ENCODE peak calls at places on chromosomes 5 and 9, in six cellular contexts. Z is SK-N-SH, S is GM23338, L is PC-3, C is GM23248, P is MM.1S. T is an unnamed sample. For H3F3A, the result is how much of the 10 kb centered on the place peaks cover.

GRCh38 chr5:173329370-173330150 is 1.3 kb upstream of the STC2 start:
- DNase-seq in Z (peak), S (peak), L (peak), C (peak), P (no peak), T (peak)

GRCh38 chr5:142617416-142617815 is 68.5 kb downstream of the FGF1 start:
- DNase-seq in Z (no peak), S (no peak), L (no peak), C (no peak), P (peak), T (no peak)

GRCh38 chr5:32707394-32707997 is 3.6 kb upstream of the NPR3 start:
- DNase-seq in Z (peak), S (peak), L (peak), C (peak), P (peak), T (peak)

GRCh38 chr9:90827181-90827866 is 25.7 kb downstream of the SYK start:
- DNase-seq in Z (no peak), S (no peak), L (no peak), C (no peak), P (no peak), T (no peak)

GRCh38 chr9:133558191-133559126 is 24.0 kb downstream of the ADAMTSL2 start:
- DNase-seq in Z (peak), S (no peak), L (peak), C (peak), P (peak), T (peak)

GRCh38 chr5:117760114-117760513 is 1185.5 kb upstream of the SEMA6A start:
- DNase-seq in Z (no peak), S (no peak), L (no peak), C (no peak), P (no peak), T (no peak)

GRCh38 chr5:120605325-120606079 is 141.4 kb downstream of the PRR16 start:
- DNase-seq in Z (no peak), S (no peak), L (no peak), C (peak), P (no peak), T (no peak)

GRCh38 chr5:43227655-43228054 is 35.6 kb downstream of the NIM1K start:
- DNase-seq in Z (peak), S (peak), L (peak), C (peak), P (no peak), T (peak)

GRCh38 chr9:129866373-129867137 is 31.3 kb downstream of the USP20 start:
- DNase-seq in Z (no peak), S (no peak), L (no peak), C (no peak), P (no peak), T (no peak)

GRCh38 chr5:120454094-120454798 is 9.9 kb upstream of the PRR16 start:
- DNase-seq in Z (no peak), S (peak), L (no peak), C (peak), P (no peak), T (peak)

GRCh38 chr9:13532407-13532806 is 252.9 kb upstream of the MPDZ start:
- DNase-seq in Z (no peak), S (no peak), L (no peak), C (no peak), P (no peak), T (no peak)

GRCh38 chr5:58666598-58667595 is 84.0 kb downstream of the RAB3C start:
- DNase-seq in Z (peak), S (peak), L (no peak), C (no peak), P (no peak), T (peak)

GRCh38 chr5:95938355-95938754 is 23.3 kb downstream of the ELL2 start:
- DNase-seq in Z (no peak), S (no peak), L (no peak), C (no peak), P (no peak), T (no peak)

GRCh38 chr5:103272377-103272776 is 13.8 kb downstream of the MACIR start:
- DNase-seq in Z (no peak), S (peak), L (no peak), C (no peak), P (no peak), T (no peak)

GRCh38 chr5:7801898-7802614 is 48.9 kb downstream of the CFAP90 start:
- DNase-seq in Z (no peak), S (no peak), L (no peak), C (peak), P (no peak), T (no peak)

GRCh38 chr9:108787664-108788048 is 68.1 kb downstream of the ACTL7B start:
- DNase-seq in Z (no peak), S (peak), L (no peak), C (no peak), P (no peak), T (peak)

GRCh38 chr9:99824378-99825157 is 2.9 kb downstream of the NR4A3 start:
- DNase-seq in Z (peak), S (peak), L (no peak), C (peak), P (peak), T (peak)

GRCh38 chr9:2134391-2134790 is 119.2 kb downstream of the SMARCA2 start:
- DNase-seq in Z (no peak), S (no peak), L (no peak), C (peak), P (no peak), T (no peak)

GRCh38 chr5:179504600-179505396 is 45.6 kb upstream of the RUFY1 start:
- DNase-seq in Z (no peak), S (no peak), L (no peak), C (no peak), P (no peak), T (no peak)

GRCh38 chr5:99068944-99069650 is 140.3 kb upstream of the CHD1 start:
- DNase-seq in Z (no peak), S (no peak), L (no peak), C (no peak), P (no peak), T (no peak)

GRCh38 chr5:78632467-78632866 is 16.1 kb downstream of the LHFPL2 start:
- DNase-seq in Z (no peak), S (no peak), L (no peak), C (no peak), P (no peak), T (no peak)

GRCh38 chr5:178389796-178390195 is 157.2 kb upstream of the PHYKPL start:
- DNase-seq in Z (no peak), S (no peak), L (no peak), C (no peak), P (no peak), T (peak)

GRCh38 chr9:82161876-82162275 is 173.3 kb downstream of the SPATA31D1 start:
- DNase-seq in Z (no peak), S (no peak), L (no peak), C (no peak), P (no peak), T (no peak)

GRCh38 chr5:38667499-38667776 is 111.0 kb upstream of the LIFR start:
- DNase-seq in Z (no peak), S (no peak), L (no peak), C (no peak), P (no peak), T (no peak)

GRCh38 chr9:110076894-110077725 is 130.8 kb downstream of the C9orf152 start:
- DNase-seq in Z (no peak), S (no peak), L (peak), C (peak), P (no peak), T (no peak)

GRCh38 chr9:113524460-113524859 is 60.9 kb downstream of the RGS3 start:
- DNase-seq in Z (no peak), S (no peak), L (no peak), C (peak), P (no peak), T (no peak)

GRCh38 chr5:58751222-58751621 is 168.3 kb downstream of the RAB3C start:
- DNase-seq in Z (peak), S (no peak), L (peak), C (peak), P (no peak), T (no peak)

GRCh38 chr5:65262094-65262493 is 219.6 kb downstream of the ADAMTS6 start:
- DNase-seq in Z (peak), S (no peak), L (no peak), C (peak), P (no peak), T (no peak)

GRCh38 chr5:41115281-41115680 is 44.1 kb upstream of the MROH2B start:
- DNase-seq in Z (no peak), S (peak), L (peak), C (peak), P (no peak), T (no peak)

GRCh38 chr5:140246378-140247122 is 56.4 kb downstream of the PFDN1 start:
- DNase-seq in Z (peak), S (no peak), L (peak), C (peak), P (no peak), T (no peak)

GRCh38 chr5:82641362-82641988 is 363.3 kb upstream of the RPS23 start:
- DNase-seq in Z (peak), S (peak), L (peak), C (peak), P (peak), T (peak)

GRCh38 chr5:127887282-127887681 is 184.1 kb downstream of the CCDC192 start:
- DNase-seq in Z (no peak), S (no peak), L (peak), C (peak), P (no peak), T (no peak)
- TF ChIP-seq EZH2phosphoT487 in Z (no peak), S (no peak), L (no peak), C (no peak), P (no peak), T (no peak)

DNA sequence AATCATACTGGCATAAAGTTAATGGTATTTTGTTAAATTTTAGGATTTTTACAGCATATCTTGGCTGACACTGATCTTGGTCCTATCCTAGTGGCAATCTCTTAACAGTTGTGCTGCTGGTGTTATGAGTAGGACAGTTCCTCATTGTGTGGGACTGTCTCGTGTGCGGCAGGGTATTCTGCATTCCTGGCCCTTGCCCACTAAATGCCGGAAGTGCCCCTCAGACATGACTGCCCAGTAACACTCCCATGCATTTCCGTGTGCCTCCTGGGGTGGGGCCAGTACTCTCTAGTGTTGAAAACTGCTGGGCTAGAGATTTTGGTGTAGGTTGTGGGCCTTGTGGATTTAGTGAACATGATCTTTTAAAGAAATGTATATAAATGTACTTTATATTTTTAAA is 227.1 kb upstream of the DMRT1 start:
- DNase-seq in Z (no peak), S (no peak), L (no peak), C (peak), P (no peak), T (no peak)
- H3F3A ChIP-seq in Z (under half), S (under half), L (under half), C (under half), P (under half), T (under half)

GRCh38 chr9:72684615-72685014 is 163.2 kb downstream of the TMC1 start:
- DNase-seq in Z (no peak), S (no peak), L (no peak), C (no peak), P (no peak), T (no peak)
- TF ChIP-seq EZH2phosphoT487 in Z (no peak), S (no peak), L (no peak), C (no peak), P (no peak), T (no peak)

GRCh38 chr9:127953768-127954505 is 16.3 kb upstream of the DPM2 start:
- DNase-seq in Z (no peak), S (no peak), L (no peak), C (no peak), P (no peak), T (no peak)

GRCh38 chr9:127959841-127960409 is 20.9 kb downstream of the EEIG1 start:
- DNase-seq in Z (no peak), S (no peak), L (no peak), C (no peak), P (no peak), T (no peak)

GRCh38 chr9:127958728-127959127 is 21.1 kb upstream of the DPM2 start:
- DNase-seq in Z (no peak), S (no peak), L (no peak), C (no peak), P (no peak), T (no peak)

GRCh38 chr9:127954831-127955293 is 17.2 kb upstream of the DPM2 start:
- DNase-seq in Z (peak), S (no peak), L (no peak), C (no peak), P (no peak), T (no peak)

DNA sequence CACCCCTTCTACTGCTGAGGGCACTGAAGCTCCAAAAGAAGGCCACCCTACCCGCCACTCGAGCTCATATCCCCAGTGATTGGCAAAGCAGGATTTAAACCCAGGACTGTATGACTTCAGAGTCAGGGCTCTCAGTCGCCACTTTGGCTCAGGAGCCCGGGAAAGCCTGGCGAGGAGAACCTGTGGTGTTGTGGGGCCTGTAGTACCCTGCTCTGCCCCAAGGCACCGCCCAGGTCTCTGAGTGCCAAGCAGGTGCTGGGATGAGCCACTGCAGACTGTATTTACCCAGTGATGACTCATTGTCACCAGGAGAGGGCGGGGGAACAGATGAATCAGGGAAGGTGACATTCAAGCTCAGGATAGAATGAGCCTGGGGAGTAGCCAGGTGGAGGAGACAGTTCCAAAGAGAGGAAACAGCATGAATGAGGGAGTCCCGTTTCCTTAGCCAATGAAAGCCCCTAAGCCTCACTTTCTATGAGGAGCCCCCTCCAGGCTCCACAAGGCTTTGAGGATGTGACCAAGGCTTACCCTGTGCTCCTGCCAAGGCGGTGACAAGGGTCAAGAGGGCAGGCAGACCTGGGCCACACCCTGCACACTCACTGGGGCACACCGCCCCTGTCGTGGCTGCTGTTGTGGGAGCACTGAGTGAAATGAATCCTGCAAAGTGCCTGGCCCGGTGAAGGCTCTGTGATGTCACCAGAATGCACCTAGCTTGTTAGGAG is 17.8 kb upstream of the DPM2 start:
- DNase-seq in Z (peak), S (peak), L (peak), C (peak), P (peak), T (peak)
- H3F3A ChIP-seq in Z (under half), S (under half), L (under half), C (under half), P (under half), T (under half)

GRCh38 chr5:149422429-149423286 is 43.6 kb upstream of the IL17B start:
- DNase-seq in Z (peak), S (peak), L (no peak), C (peak), P (no peak), T (peak)
- TF ChIP-seq EZH2phosphoT487 in Z (no peak), S (no peak), L (no peak), C (no peak), P (no peak), T (no peak)

GRCh38 chr9:83980395-83981125 is at the start of gene RMI1:
- DNase-seq in Z (peak), S (peak), L (peak), C (peak), P (peak), T (peak)

GRCh38 chr9:83978992-83979811 is 813 bp downstream of the HNRNPK start:
- DNase-seq in Z (peak), S (peak), L (peak), C (peak), P (peak), T (peak)

GRCh38 chr9:83979812-83980394 is at the start of gene HNRNPK:
- DNase-seq in Z (peak), S (peak), L (peak), C (peak), P (peak), T (peak)

GRCh38 chr9:83976372-83976771 is 3.6 kb downstream of the HNRNPK start:
- DNase-seq in Z (no peak), S (no peak), L (no peak), C (no peak), P (no peak), T (no peak)

GRCh38 chr9:83977196-83977595 is 2.8 kb downstream of the HNRNPK start:
- DNase-seq in Z (no peak), S (no peak), L (no peak), C (no peak), P (no peak), T (no peak)
- H3F3A ChIP-seq in Z (under half), S (under half), L (under half), C (half or more), P (under half), T (half or more)

GRCh38 chr5:100890514-100891008 is 12.5 kb downstream of the ST8SIA4 start:
- DNase-seq in Z (no peak), S (no peak), L (peak), C (peak), P (peak), T (no peak)
- TF ChIP-seq EZH2phosphoT487 in Z (no peak), S (no peak), L (no peak), C (no peak), P (no peak), T (no peak)

DNA sequence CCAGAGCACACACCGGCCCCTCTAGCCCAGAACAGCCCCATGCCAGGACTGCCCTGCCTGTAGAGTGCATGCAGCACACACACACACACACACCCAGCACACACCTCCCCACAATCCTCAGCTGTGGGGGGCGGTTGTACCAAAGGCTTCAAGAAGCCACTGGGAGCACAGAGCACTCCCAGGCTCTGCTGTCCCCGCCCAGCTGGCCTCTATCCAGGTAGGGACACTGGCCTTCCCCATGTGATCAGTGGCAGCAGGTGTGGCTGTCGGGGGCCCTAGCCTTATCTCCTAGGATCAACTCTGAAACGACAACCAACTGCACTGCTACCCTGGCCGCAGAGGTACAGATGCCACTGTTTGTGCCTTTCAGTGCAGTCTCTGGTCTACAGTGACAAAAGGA is 2.0 kb downstream of the ANAPC2 start:
- DNase-seq in Z (no peak), S (no peak), L (no peak), C (no peak), P (no peak), T (no peak)
- H3F3A ChIP-seq in Z (under half), S (under half), L (under half), C (under half), P (under half), T (under half)

DNA sequence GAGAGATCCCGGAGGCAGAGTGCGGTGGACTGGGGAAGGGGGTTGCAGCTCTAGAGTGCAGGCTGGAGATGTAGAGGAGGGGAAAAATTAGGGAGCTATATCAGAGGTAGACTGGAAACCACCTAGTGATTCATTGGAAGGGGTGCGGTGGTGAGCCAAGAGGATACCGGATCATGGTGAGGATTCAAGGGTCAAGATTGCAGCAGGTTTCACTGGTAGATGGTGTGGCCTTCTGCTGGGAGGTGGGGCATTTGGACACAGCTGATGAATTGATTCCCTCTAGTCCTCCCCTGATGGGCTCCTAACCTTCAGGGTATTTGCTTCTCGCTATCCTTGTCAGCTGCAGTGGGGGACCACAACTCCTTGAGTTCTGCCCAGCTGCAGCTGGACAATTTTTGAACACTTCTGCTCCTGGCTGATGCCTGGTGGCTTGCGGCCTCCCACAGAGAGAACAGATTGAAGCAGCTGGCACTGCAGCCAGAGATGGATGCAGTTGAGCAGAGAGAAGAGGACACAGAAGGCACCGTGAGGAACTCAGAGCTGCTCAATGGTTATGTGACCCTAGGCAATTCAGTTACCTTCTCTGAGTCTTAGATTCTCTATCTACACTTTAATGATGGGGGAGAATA is 134.4 kb upstream of the ABCA1 start:
- DNase-seq in Z (no peak), S (no peak), L (no peak), C (no peak), P (no peak), T (no peak)
- TF ChIP-seq EZH2phosphoT487 in Z (no peak), S (no peak), L (no peak), C (no peak), P (no peak), T (no peak)

GRCh38 chr5:154830596-154830995 is 19.8 kb downstream of the FAXDC2 start:
- DNase-seq in Z (no peak), S (no peak), L (no peak), C (no peak), P (no peak), T (no peak)

GRCh38 chr5:154829589-154830218 is 20.7 kb downstream of the FAXDC2 start:
- DNase-seq in Z (no peak), S (no peak), L (peak), C (peak), P (no peak), T (no peak)

GRCh38 chr5:154829181-154829588 is 21.2 kb downstream of the FAXDC2 start:
- DNase-seq in Z (no peak), S (no peak), L (no peak), C (no peak), P (no peak), T (no peak)

GRCh38 chr5:154831451-154831850 is 19.0 kb downstream of the FAXDC2 start:
- DNase-seq in Z (no peak), S (no peak), L (no peak), C (no peak), P (no peak), T (no peak)

GRCh38 chr5:154830219-154830595 is 20.2 kb downstream of the FAXDC2 start:
- DNase-seq in Z (no peak), S (no peak), L (no peak), C (no peak), P (no peak), T (no peak)
- H3F3A ChIP-seq in Z (under half), S (under half), L (under half), C (under half), P (under half), T (under half)

T was measured in neural progenitor cell.